ENCODE peak calls at places on chromosomes 12 and 14, in ten cellular contexts. W, V, E, X, K, Q, G, Z, O and J are unnamed samples.

GRCh38 chr12:87931764-87932163 is 97.4 kb downstream of the C12orf50 start:
- DNase-seq in W (peak), V (no peak), E (no peak), X (no peak), K (no peak), Q (no peak), G (no peak), Z (no peak), O (peak), J (peak)

GRCh38 chr14:31312934-31313333 is 105.3 kb upstream of the HECTD1 start:
- DNase-seq in W (no peak), V (no peak), E (no peak), X (no peak), K (no peak), Q (no peak), G (no peak), Z (no peak), O (no peak), J (no peak)

GRCh38 chr14:74912111-74912510 is 10.9 kb downstream of the RPS6KL1 start:
- DNase-seq in W (no peak), V (no peak), E (no peak), X (no peak), K (no peak), Q (no peak), G (no peak), Z (no peak), O (no peak), J (no peak)

GRCh38 chr14:101254805-101255764 is 306.2 kb upstream of the DIO3 start:
- DNase-seq in W (no peak), V (no peak), E (no peak), X (no peak), K (no peak), Q (peak), G (no peak), Z (no peak), O (no peak), J (no peak)

GRCh38 chr12:3315201-3315661 is 175.8 kb upstream of the PRMT8 start:
- DNase-seq in W (peak), V (no peak), E (no peak), X (no peak), K (peak), Q (peak), G (no peak), Z (no peak), O (peak), J (peak)

GRCh38 chr14:86739761-86740160 is 1209.8 kb downstream of the FLRT2 start:
- DNase-seq in W (no peak), V (no peak), E (no peak), X (no peak), K (no peak), Q (no peak), G (no peak), Z (no peak), O (no peak), J (no peak)

GRCh38 chr14:64720190-64720589 is 16.0 kb downstream of the PLEKHG3 start:
- DNase-seq in W (peak), V (no peak), E (no peak), X (no peak), K (peak), Q (peak), G (peak), Z (no peak), O (peak), J (peak)

GRCh38 chr14:75434557-75435248 is 6.9 kb downstream of the JDP2 start:
- DNase-seq in W (no peak), V (no peak), E (no peak), X (no peak), K (no peak), Q (no peak), G (no peak), Z (no peak), O (no peak), J (no peak)